ENCODE peak calls at places on chromosome 16, in six cellular contexts. One of them, this sample, is unnamed.

GRCh38 chr16:66911112-66911511 is 7.6 kb downstream of the CDH16 start:
- ATAC-seq in stimulated activated naive CD8-positive, alpha-beta T cell treated with anti-CD3 and anti-CD28 coated beads, Interleukin-15, amount 100 ng/mL, for 72 hours: peak
- ATAC-seq in Right ventricle myocardium superior: no peak
- ATAC-seq in activated CD8-positive, alpha-beta T cell treated with anti-CD3 and anti-CD28 coated beads for 36 hours: peak
- ATAC-seq in activated naive CD4-positive, alpha-beta T cell treated with anti-CD3 and anti-CD28 coated beads, Interleukin-2, amount 50 U/mL, for 72 hours: peak
- ATAC-seq in T-helper 17 cell: no peak
- ATAC-seq in this sample: no peak

GRCh38 chr16:20849587-20850390 is 43.5 kb downstream of the REXO5 start:
- ATAC-seq in activated CD8-positive, alpha-beta T cell treated with anti-CD3 and anti-CD28 coated beads for 36 hours: peak
- ATAC-seq in activated naive CD4-positive, alpha-beta T cell treated with anti-CD3 and anti-CD28 coated beads, Interleukin-2, amount 50 U/mL, for 72 hours: peak
- ATAC-seq in T-helper 17 cell: peak
- ATAC-seq in stimulated activated naive CD8-positive, alpha-beta T cell treated with anti-CD3 and anti-CD28 coated beads, Interleukin-15, amount 100 ng/mL, for 72 hours: no peak
- ATAC-seq in Right ventricle myocardium superior: peak
- ATAC-seq in this sample: no peak

GRCh38 chr16:85452364-85453178 is 160.6 kb upstream of the GSE1 start:
- ATAC-seq in activated CD8-positive, alpha-beta T cell treated with anti-CD3 and anti-CD28 coated beads for 36 hours: no peak
- ATAC-seq in Right ventricle myocardium superior: no peak
- ATAC-seq in T-helper 17 cell: no peak
- ATAC-seq in stimulated activated naive CD8-positive, alpha-beta T cell treated with anti-CD3 and anti-CD28 coated beads, Interleukin-15, amount 100 ng/mL, for 72 hours: no peak
- ATAC-seq in activated naive CD4-positive, alpha-beta T cell treated with anti-CD3 and anti-CD28 coated beads, Interleukin-2, amount 50 U/mL, for 72 hours: no peak
- ATAC-seq in this sample: no peak

GRCh38 chr16:3625911-3626732 is 14.7 kb upstream of the SLX4 start:
- ATAC-seq in activated CD8-positive, alpha-beta T cell treated with anti-CD3 and anti-CD28 coated beads for 36 hours: peak
- ATAC-seq in Right ventricle myocardium superior: no peak
- ATAC-seq in T-helper 17 cell: peak
- ATAC-seq in stimulated activated naive CD8-positive, alpha-beta T cell treated with anti-CD3 and anti-CD28 coated beads, Interleukin-15, amount 100 ng/mL, for 72 hours: peak
- ATAC-seq in activated naive CD4-positive, alpha-beta T cell treated with anti-CD3 and anti-CD28 coated beads, Interleukin-2, amount 50 U/mL, for 72 hours: peak
- ATAC-seq in this sample: peak

GRCh38 chr16:75647138-75647491 is 350 bp downstream of the KARS1 start:
- ATAC-seq in T-helper 17 cell: peak
- ATAC-seq in activated naive CD4-positive, alpha-beta T cell treated with anti-CD3 and anti-CD28 coated beads, Interleukin-2, amount 50 U/mL, for 72 hours: no peak
- ATAC-seq in stimulated activated naive CD8-positive, alpha-beta T cell treated with anti-CD3 and anti-CD28 coated beads, Interleukin-15, amount 100 ng/mL, for 72 hours: peak
- ATAC-seq in Right ventricle myocardium superior: peak
- ATAC-seq in activated CD8-positive, alpha-beta T cell treated with anti-CD3 and anti-CD28 coated beads for 36 hours: peak
- ATAC-seq in this sample: peak

GRCh38 chr16:1082266-1082951 is 9.9 kb downstream of the SSTR5 start:
- ATAC-seq in stimulated activated naive CD8-positive, alpha-beta T cell treated with anti-CD3 and anti-CD28 coated beads, Interleukin-15, amount 100 ng/mL, for 72 hours: no peak
- ATAC-seq in activated CD8-positive, alpha-beta T cell treated with anti-CD3 and anti-CD28 coated beads for 36 hours: no peak
- ATAC-seq in T-helper 17 cell: no peak
- ATAC-seq in activated naive CD4-positive, alpha-beta T cell treated with anti-CD3 and anti-CD28 coated beads, Interleukin-2, amount 50 U/mL, for 72 hours: no peak
- ATAC-seq in Right ventricle myocardium superior: no peak
- ATAC-seq in this sample: no peak

GRCh38 chr16:49587051-49587450 is 213.4 kb downstream of the C16orf78 start:
- ATAC-seq in activated CD8-positive, alpha-beta T cell treated with anti-CD3 and anti-CD28 coated beads for 36 hours: no peak
- ATAC-seq in T-helper 17 cell: no peak
- ATAC-seq in stimulated activated naive CD8-positive, alpha-beta T cell treated with anti-CD3 and anti-CD28 coated beads, Interleukin-15, amount 100 ng/mL, for 72 hours: no peak
- ATAC-seq in activated naive CD4-positive, alpha-beta T cell treated with anti-CD3 and anti-CD28 coated beads, Interleukin-2, amount 50 U/mL, for 72 hours: no peak
- ATAC-seq in Right ventricle myocardium superior: no peak
- ATAC-seq in this sample: no peak

GRCh38 chr16:87690911-87691685 is 74.7 kb downstream of the KLHDC4 start:
- ATAC-seq in T-helper 17 cell: no peak
- ATAC-seq in activated naive CD4-positive, alpha-beta T cell treated with anti-CD3 and anti-CD28 coated beads, Interleukin-2, amount 50 U/mL, for 72 hours: no peak
- ATAC-seq in activated CD8-positive, alpha-beta T cell treated with anti-CD3 and anti-CD28 coated beads for 36 hours: no peak
- ATAC-seq in Right ventricle myocardium superior: no peak
- ATAC-seq in stimulated activated naive CD8-positive, alpha-beta T cell treated with anti-CD3 and anti-CD28 coated beads, Interleukin-15, amount 100 ng/mL, for 72 hours: peak
- ATAC-seq in this sample: no peak

GRCh38 chr16:81568749-81569087 is 124.1 kb downstream of the CMIP start:
- ATAC-seq in Right ventricle myocardium superior: no peak
- ATAC-seq in activated CD8-positive, alpha-beta T cell treated with anti-CD3 and anti-CD28 coated beads for 36 hours: peak
- ATAC-seq in stimulated activated naive CD8-positive, alpha-beta T cell treated with anti-CD3 and anti-CD28 coated beads, Interleukin-15, amount 100 ng/mL, for 72 hours: peak
- ATAC-seq in activated naive CD4-positive, alpha-beta T cell treated with anti-CD3 and anti-CD28 coated beads, Interleukin-2, amount 50 U/mL, for 72 hours: no peak
- ATAC-seq in T-helper 17 cell: no peak
- ATAC-seq in this sample: no peak

GRCh38 chr16:70529051-70529777 is 5.6 kb downstream of the SF3B3 start:
- ATAC-seq in T-helper 17 cell: peak
- ATAC-seq in activated naive CD4-positive, alpha-beta T cell treated with anti-CD3 and anti-CD28 coated beads, Interleukin-2, amount 50 U/mL, for 72 hours: no peak
- ATAC-seq in activated CD8-positive, alpha-beta T cell treated with anti-CD3 and anti-CD28 coated beads for 36 hours: peak
- ATAC-seq in stimulated activated naive CD8-positive, alpha-beta T cell treated with anti-CD3 and anti-CD28 coated beads, Interleukin-15, amount 100 ng/mL, for 72 hours: no peak
- ATAC-seq in Right ventricle myocardium superior: no peak
- ATAC-seq in this sample: no peak

GRCh38 chr16:68041783-68042182 is 18.7 kb downstream of the DUS2 start:
- ATAC-seq in Right ventricle myocardium superior: peak
- ATAC-seq in T-helper 17 cell: no peak
- ATAC-seq in activated naive CD4-positive, alpha-beta T cell treated with anti-CD3 and anti-CD28 coated beads, Interleukin-2, amount 50 U/mL, for 72 hours: no peak
- ATAC-seq in stimulated activated naive CD8-positive, alpha-beta T cell treated with anti-CD3 and anti-CD28 coated beads, Interleukin-15, amount 100 ng/mL, for 72 hours: no peak
- ATAC-seq in activated CD8-positive, alpha-beta T cell treated with anti-CD3 and anti-CD28 coated beads for 36 hours: no peak
- ATAC-seq in this sample: no peak

GRCh38 chr16:23712976-23713375 is at the start of gene ERN2:
- ATAC-seq in stimulated activated naive CD8-positive, alpha-beta T cell treated with anti-CD3 and anti-CD28 coated beads, Interleukin-15, amount 100 ng/mL, for 72 hours: no peak
- ATAC-seq in activated naive CD4-positive, alpha-beta T cell treated with anti-CD3 and anti-CD28 coated beads, Interleukin-2, amount 50 U/mL, for 72 hours: no peak
- ATAC-seq in activated CD8-positive, alpha-beta T cell treated with anti-CD3 and anti-CD28 coated beads for 36 hours: no peak
- ATAC-seq in Right ventricle myocardium superior: no peak
- ATAC-seq in T-helper 17 cell: no peak
- ATAC-seq in this sample: no peak